ENCODE peak calls at places on chromosomes 16 and 17, in eight cellular contexts. B, J, Q, G, H, Z, I and O are unnamed samples.

GRCh38 chr17:77209330-77209748 is 68.6 kb downstream of the SEC14L1 start:
- DNase-seq in I (no peak), G (no peak), J (no peak), B (no peak), Q (no peak), Z (no peak), H (no peak), O (no peak)

GRCh38 chr16:75455677-75456076 is 8.8 kb downstream of the TMEM170A start:
- DNase-seq in Q (no peak), H (no peak), J (no peak), I (no peak), Z (no peak), G (no peak), B (no peak), O (no peak)

GRCh38 chr16:88421301-88421700 is 31.8 kb upstream of the ZFPM1 start:
- DNase-seq in Q (no peak), G (no peak), Z (no peak), I (no peak), J (no peak), H (no peak), B (no peak), O (no peak)

GRCh38 chr17:80358131-80358530 is 56.8 kb upstream of the ENDOV start:
- DNase-seq in Z (peak), I (no peak), H (no peak), G (no peak), B (no peak), J (no peak), Q (no peak), O (no peak)

GRCh38 chr17:3989156-3989886 is 25.1 kb upstream of the ATP2A3 start:
- DNase-seq in Q (no peak), Z (no peak), B (no peak), J (no peak), H (no peak), I (no peak), G (no peak), O (no peak)

GRCh38 chr17:81635431-81635830 is 1.5 kb downstream of the NPLOC4 start:
- DNase-seq in Z (no peak), J (no peak), I (no peak), G (no peak), H (no peak), B (no peak), Q (no peak), O (no peak)

GRCh38 chr16:88652763-88653065 is 1.9 kb upstream of the CYBA start:
- DNase-seq in B (no peak), Q (no peak), Z (no peak), G (no peak), H (no peak), J (no peak), I (no peak), O (no peak)

GRCh38 chr17:57871155-57871554 is 21.3 kb upstream of the MRPS23 start:
- DNase-seq in Z (no peak), G (no peak), J (no peak), H (no peak), Q (no peak), B (no peak), I (no peak), O (no peak)

GRCh38 chr17:7626956-7627249 is 718 bp downstream of the SAT2 start:
- DNase-seq in H (no peak), I (peak), J (no peak), Q (no peak), Z (no peak), G (no peak), B (no peak), O (no peak)

GRCh38 chr17:39235555-39236221 is 9.9 kb upstream of the STAC2 start:
- DNase-seq in H (peak), Q (peak), B (peak), I (no peak), J (peak), G (no peak), Z (no peak), O (no peak)

GRCh38 chr17:29363716-29364115 is 26.4 kb upstream of the TAOK1 start:
- DNase-seq in J (no peak), Q (no peak), G (no peak), Z (no peak), H (no peak), I (no peak), B (no peak), O (no peak)

GRCh38 chr17:80877829-80878303 is 113.8 kb upstream of the CHMP6 start:
- DNase-seq in J (no peak), I (no peak), H (no peak), Z (peak), Q (no peak), B (no peak), G (no peak), O (no peak)

GRCh38 chr17:73133911-73134649 is 30.7 kb upstream of the SSTR2 start:
- DNase-seq in Z (no peak), B (no peak), J (peak), H (no peak), G (no peak), I (no peak), Q (no peak), O (no peak)